ENCODE peak calls at places on chromosomes 2 and 18, in ten cellular contexts. One of them, this sample, is unnamed.
A peak's percentile ranks its signal among the peaks of the same experiment; 100 is the strongest.

GRCh38 chr2:131045286-131045924 is 47.9 kb downstream of the FAM168B start:
- DNase-seq in Peyer's patch: peak; percentile 32
- DNase-seq in A549: no peak
- DNase-seq in GM12878: no peak
- DNase-seq in adrenal gland: no peak
- DNase-seq in stomach: no peak
- DNase-seq in heart left ventricle: no peak
- DNase-seq in ovary: peak; percentile 12
- DNase-seq in tibial nerve: no peak
- DNase-seq in right lobe of liver: no peak
- DNase-seq in this sample: no peak

GRCh38 chr2:190450363-190450762 is 42.2 kb downstream of the MFSD6 start:
- DNase-seq in GM12878: no peak
- DNase-seq in adrenal gland: no peak
- DNase-seq in tibial nerve: no peak
- DNase-seq in heart left ventricle: no peak
- DNase-seq in ovary: no peak
- DNase-seq in stomach: no peak
- DNase-seq in right lobe of liver: no peak
- DNase-seq in Peyer's patch: no peak
- DNase-seq in A549: no peak
- DNase-seq in this sample: no peak

GRCh38 chr18:79026491-79026890 is 42.7 kb upstream of the ATP9B start:
- DNase-seq in stomach: no peak
- DNase-seq in GM12878: no peak
- DNase-seq in heart left ventricle: no peak
- DNase-seq in right lobe of liver: no peak
- DNase-seq in A549: no peak
- DNase-seq in Peyer's patch: no peak
- DNase-seq in adrenal gland: no peak
- DNase-seq in tibial nerve: no peak
- DNase-seq in ovary: no peak
- DNase-seq in this sample: no peak

GRCh38 chr2:159362816-159363251 is 76.3 kb upstream of the WDSUB1 start:
- DNase-seq in A549: no peak
- DNase-seq in ovary: no peak
- DNase-seq in GM12878: no peak
- DNase-seq in stomach: no peak
- DNase-seq in tibial nerve: no peak
- DNase-seq in adrenal gland: no peak
- DNase-seq in right lobe of liver: no peak
- DNase-seq in heart left ventricle: no peak
- DNase-seq in Peyer's patch: no peak
- DNase-seq in this sample: no peak

GRCh38 chr2:107174126-107174525 is 288.2 kb upstream of the ST6GAL2 start:
- DNase-seq in stomach: no peak
- DNase-seq in heart left ventricle: no peak
- DNase-seq in adrenal gland: no peak
- DNase-seq in Peyer's patch: no peak
- DNase-seq in right lobe of liver: no peak
- DNase-seq in tibial nerve: no peak
- DNase-seq in ovary: no peak
- DNase-seq in GM12878: no peak
- DNase-seq in A549: no peak
- DNase-seq in this sample: no peak

GRCh38 chr2:88866756-88867155 is 175.3 kb downstream of the RPIA start:
- DNase-seq in stomach: no peak
- DNase-seq in Peyer's patch: peak; percentile 63
- DNase-seq in A549: no peak
- DNase-seq in right lobe of liver: no peak
- DNase-seq in tibial nerve: no peak
- DNase-seq in GM12878: no peak
- DNase-seq in ovary: no peak
- DNase-seq in heart left ventricle: no peak
- DNase-seq in adrenal gland: no peak
- DNase-seq in this sample: no peak

GRCh38 chr2:9138507-9139085 is 68.0 kb upstream of the ASAP2 start:
- DNase-seq in GM12878: no peak
- DNase-seq in stomach: no peak
- DNase-seq in tibial nerve: no peak
- DNase-seq in heart left ventricle: no peak
- DNase-seq in right lobe of liver: no peak
- DNase-seq in adrenal gland: no peak
- DNase-seq in ovary: no peak
- DNase-seq in Peyer's patch: no peak
- DNase-seq in A549: peak; percentile 65
- DNase-seq in this sample: no peak

GRCh38 chr2:29522951-29523669 is 398.3 kb downstream of the ALK start:
- DNase-seq in heart left ventricle: no peak
- DNase-seq in GM12878: no peak
- DNase-seq in stomach: no peak
- DNase-seq in A549: peak; percentile 25
- DNase-seq in Peyer's patch: no peak
- DNase-seq in adrenal gland: no peak
- DNase-seq in right lobe of liver: no peak
- DNase-seq in ovary: no peak
- DNase-seq in tibial nerve: no peak
- DNase-seq in this sample: no peak

GRCh38 chr2:106172649-106173048 is 21.5 kb downstream of the UXS1 start:
- DNase-seq in adrenal gland: no peak
- DNase-seq in ovary: no peak
- DNase-seq in A549: no peak
- DNase-seq in GM12878: no peak
- DNase-seq in heart left ventricle: no peak
- DNase-seq in tibial nerve: no peak
- DNase-seq in stomach: no peak
- DNase-seq in Peyer's patch: no peak
- DNase-seq in right lobe of liver: no peak
- DNase-seq in this sample: no peak

DNA sequence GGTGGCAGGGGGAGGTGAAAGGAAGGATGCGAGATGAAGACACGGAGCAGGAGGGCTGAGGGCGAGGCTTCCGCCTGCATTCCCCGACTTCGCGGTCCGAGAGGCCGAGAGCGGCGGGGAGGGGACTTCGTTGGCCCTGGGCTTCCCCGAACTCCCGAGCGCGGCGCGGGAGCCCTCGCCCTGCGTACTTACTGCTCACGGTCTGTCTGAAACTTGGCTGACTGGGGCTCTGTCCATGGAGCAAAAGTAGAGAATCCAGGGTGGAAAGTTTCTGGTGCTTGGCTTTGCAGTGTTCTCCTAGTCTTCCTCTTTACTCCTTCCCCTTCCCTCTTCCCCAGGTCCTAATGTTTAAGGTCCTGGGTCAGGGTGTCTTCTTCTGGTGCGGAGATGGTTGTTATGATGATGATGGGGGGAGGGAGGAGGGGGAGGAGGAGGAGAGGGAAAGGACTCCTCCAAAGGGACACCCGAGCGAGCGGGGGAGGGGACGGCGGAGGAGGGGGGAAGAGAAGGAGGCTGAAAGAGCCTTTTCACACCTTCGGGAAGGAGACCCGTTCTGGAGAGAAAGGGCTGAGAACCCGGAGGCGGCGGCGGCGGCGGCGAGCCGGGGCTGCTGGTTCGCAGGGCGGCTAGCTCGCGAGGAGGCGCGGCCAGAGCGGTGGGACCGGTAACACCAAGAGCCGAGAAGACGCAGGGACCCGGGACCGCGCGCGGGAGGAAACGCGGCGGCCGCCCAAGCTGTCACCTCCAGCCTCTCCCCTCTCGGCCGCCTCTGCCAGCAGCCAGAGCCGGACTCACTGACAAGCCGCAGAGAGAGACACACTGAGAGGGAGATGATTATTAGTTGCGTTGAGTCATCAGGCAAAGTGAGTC is at the start of gene SATB2:
- DNase-seq in GM12878: no peak
- DNase-seq in adrenal gland: peak; percentile 65
- DNase-seq in A549: peak; percentile 25
- DNase-seq in right lobe of liver: no peak
- DNase-seq in ovary: peak; percentile 39
- DNase-seq in tibial nerve: no peak
- DNase-seq in heart left ventricle: no peak
- DNase-seq in Peyer's patch: peak; percentile 59
- DNase-seq in stomach: no peak
- DNase-seq in this sample: no peak
- H3K27ac ChIP-seq in GM12878: no peak within 1 kb of the TSS
- H3K27ac ChIP-seq in adrenal gland: peak within 1 kb of the TSS; percentile 76
- H3K27ac ChIP-seq in A549: peak within 1 kb of the TSS; percentile 97
- H3K27ac ChIP-seq in right lobe of liver: peak within 1 kb of the TSS; percentile 47
- H3K27ac ChIP-seq in ovary: no peak within 1 kb of the TSS
- H3K27ac ChIP-seq in tibial nerve: peak within 1 kb of the TSS; percentile 78
- H3K27ac ChIP-seq in heart left ventricle: peak within 1 kb of the TSS; percentile 47
- H3K27ac ChIP-seq in Peyer's patch: peak within 1 kb of the TSS; percentile 90
- H3K27ac ChIP-seq in stomach: peak within 1 kb of the TSS; percentile 83
- H3K27ac ChIP-seq in this sample: peak within 1 kb of the TSS; percentile 70

GRCh38 chr2:68827681-68828080 is 43.5 kb downstream of the BMP10 start:
- DNase-seq in ovary: no peak
- DNase-seq in A549: no peak
- DNase-seq in heart left ventricle: no peak
- DNase-seq in GM12878: no peak
- DNase-seq in adrenal gland: no peak
- DNase-seq in stomach: no peak
- DNase-seq in Peyer's patch: no peak
- DNase-seq in tibial nerve: no peak
- DNase-seq in right lobe of liver: no peak
- DNase-seq in this sample: no peak
- H3K9me3 ChIP-seq in ovary: no peaks in the 10 kb centered on the region
- H3K9me3 ChIP-seq in A549: no peaks in the 10 kb centered on the region
- H3K9me3 ChIP-seq in heart left ventricle: no peaks in the 10 kb centered on the region
- H3K9me3 ChIP-seq in GM12878: no peaks in the 10 kb centered on the region
- H3K9me3 ChIP-seq in adrenal gland: no peaks in the 10 kb centered on the region
- H3K9me3 ChIP-seq in stomach: no peaks in the 10 kb centered on the region
- H3K9me3 ChIP-seq in Peyer's patch: no peaks in the 10 kb centered on the region
- H3K9me3 ChIP-seq in tibial nerve: no peaks in the 10 kb centered on the region
- H3K9me3 ChIP-seq in right lobe of liver: no peaks in the 10 kb centered on the region
- H3K9me3 ChIP-seq in this sample: no peaks in the 10 kb centered on the region

DNA sequence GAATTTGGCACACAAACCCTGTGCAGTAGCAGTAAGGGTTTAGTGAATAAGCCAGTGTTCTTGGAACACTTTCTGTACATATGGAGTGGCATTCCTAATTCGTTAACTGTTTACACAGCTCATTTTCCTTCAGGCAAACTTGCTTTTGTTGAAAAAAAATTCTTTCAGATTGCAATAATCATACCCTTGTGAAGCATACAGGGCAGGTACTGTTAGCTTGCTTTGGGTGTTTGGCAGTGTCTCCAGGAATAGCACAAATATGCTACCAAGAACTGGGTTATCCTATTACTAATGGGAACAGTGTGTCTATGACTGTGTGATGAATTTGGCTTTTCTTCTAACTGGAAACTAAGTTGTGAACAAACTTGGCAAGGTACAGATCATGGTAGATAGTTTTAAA is 33.4 kb downstream of the UGP2 start:
- DNase-seq in GM12878: no peak
- DNase-seq in adrenal gland: no peak
- DNase-seq in A549: no peak
- DNase-seq in ovary: no peak
- DNase-seq in heart left ventricle: no peak
- DNase-seq in Peyer's patch: no peak
- DNase-seq in tibial nerve: no peak
- DNase-seq in right lobe of liver: no peak
- DNase-seq in stomach: no peak
- DNase-seq in this sample: no peak
- TF ChIP-seq POLR2A in GM12878: no peak
- TF ChIP-seq POLR2A in adrenal gland: no peak
- TF ChIP-seq POLR2A in A549: no peak
- TF ChIP-seq POLR2A in ovary: no peak
- TF ChIP-seq POLR2A in heart left ventricle: no peak
- TF ChIP-seq POLR2A in Peyer's patch: no peak
- TF ChIP-seq POLR2A in tibial nerve: no peak
- TF ChIP-seq POLR2A in right lobe of liver: no peak
- TF ChIP-seq POLR2A in stomach: no peak
- TF ChIP-seq POLR2A in this sample: no peak

DNA sequence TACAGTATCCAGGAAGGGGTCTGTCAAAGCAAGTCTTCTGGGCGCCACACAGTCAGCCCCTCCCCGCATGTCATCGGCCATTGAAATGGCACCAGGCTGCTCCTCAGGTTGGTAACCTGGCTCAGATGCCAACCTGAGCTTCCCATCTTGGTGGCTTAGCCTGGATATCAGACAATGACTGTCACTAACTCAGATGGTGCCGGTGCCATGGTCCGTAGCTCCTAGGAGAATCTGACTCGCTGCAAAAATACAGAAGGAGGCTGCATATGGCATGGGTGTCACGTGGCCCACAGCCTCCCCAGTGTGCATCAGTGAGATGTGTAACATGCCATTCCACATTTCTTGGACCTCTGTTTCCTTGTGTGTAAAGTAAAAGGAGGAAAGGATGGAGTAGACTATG is 3.2 kb downstream of the NOSTRIN start:
- DNase-seq in ovary: no peak
- DNase-seq in heart left ventricle: no peak
- DNase-seq in tibial nerve: no peak
- DNase-seq in adrenal gland: no peak
- DNase-seq in stomach: no peak
- DNase-seq in right lobe of liver: no peak
- DNase-seq in A549: no peak
- DNase-seq in Peyer's patch: no peak
- DNase-seq in GM12878: no peak
- DNase-seq in this sample: no peak
- H3K27ac ChIP-seq in ovary: no peak overlapping the region
- H3K27ac ChIP-seq in heart left ventricle: no peak overlapping the region
- H3K27ac ChIP-seq in tibial nerve: no peak overlapping the region
- H3K27ac ChIP-seq in adrenal gland: no peak overlapping the region
- H3K27ac ChIP-seq in stomach: peak overlapping the region; percentile 90
- H3K27ac ChIP-seq in right lobe of liver: no peak overlapping the region
- H3K27ac ChIP-seq in A549: no peak overlapping the region
- H3K27ac ChIP-seq in Peyer's patch: no peak overlapping the region
- H3K27ac ChIP-seq in GM12878: no peak overlapping the region
- H3K27ac ChIP-seq in this sample: no peak overlapping the region

DNA sequence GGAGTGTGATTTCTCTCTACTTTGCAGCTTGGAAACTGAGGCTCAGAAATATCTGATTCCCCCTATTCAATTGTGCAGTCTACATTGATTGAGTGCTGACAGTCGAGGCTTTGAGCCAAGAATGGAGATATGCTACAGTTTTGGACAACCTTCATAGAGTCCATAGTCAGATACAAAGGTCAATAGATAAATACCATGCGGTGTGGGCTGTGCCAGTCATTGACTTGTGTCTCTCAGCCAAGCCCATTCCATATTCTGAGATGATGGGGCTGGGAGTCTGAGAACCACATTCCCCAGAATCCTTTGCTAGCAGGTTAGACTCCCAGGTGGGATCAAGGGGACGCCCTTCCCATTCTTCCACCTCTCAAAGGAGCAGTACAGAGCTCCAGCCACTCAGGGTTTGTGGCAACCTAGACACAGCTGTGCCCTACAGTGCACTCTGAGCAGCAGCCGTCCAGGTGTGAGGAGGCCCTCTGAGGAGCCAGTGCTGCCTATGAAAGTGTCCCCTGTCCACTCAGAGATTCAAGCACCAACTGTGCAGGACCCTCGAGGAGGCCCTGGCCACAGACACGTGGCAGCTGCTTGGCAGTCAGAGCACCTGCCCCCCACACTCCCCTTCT is 348.3 kb downstream of the CYRIA start:
- DNase-seq in GM12878: no peak
- DNase-seq in heart left ventricle: no peak
- DNase-seq in A549: no peak
- DNase-seq in adrenal gland: no peak
- DNase-seq in ovary: no peak
- DNase-seq in Peyer's patch: no peak
- DNase-seq in right lobe of liver: no peak
- DNase-seq in tibial nerve: no peak
- DNase-seq in stomach: no peak
- DNase-seq in this sample: no peak
- H3K9me3 ChIP-seq in GM12878: no peaks in the 10 kb centered on the region
- H3K9me3 ChIP-seq in heart left ventricle: no peaks in the 10 kb centered on the region
- H3K9me3 ChIP-seq in A549: no peaks in the 10 kb centered on the region
- H3K9me3 ChIP-seq in adrenal gland: no peaks in the 10 kb centered on the region
- H3K9me3 ChIP-seq in ovary: no peaks in the 10 kb centered on the region
- H3K9me3 ChIP-seq in Peyer's patch: no peaks in the 10 kb centered on the region
- H3K9me3 ChIP-seq in right lobe of liver: no peaks in the 10 kb centered on the region
- H3K9me3 ChIP-seq in tibial nerve: no peaks in the 10 kb centered on the region
- H3K9me3 ChIP-seq in stomach: no peaks in the 10 kb centered on the region
- H3K9me3 ChIP-seq in this sample: no peaks in the 10 kb centered on the region